ENCODE peak calls at places on chromosomes 4 and X, in seven cellular contexts. C is SW 1271; O is cardiac fibroblast; M is non-pigmented ciliary epithelial cell; A is NCI-H1092; V is stimulated activated CD8-positive, alpha-beta memory T cell treated with anti-CD3 and anti-CD28 coated beads, Interleukin-2, amount 100 ng/mL, for 48 hours; I is NCI-H2081. F is an unnamed sample.

GRCh38 chr4:2330119-2331042 is 68.5 kb upstream of the MXD4 start:
- DNase-seq in C (peak; percentile 38), O (peak; percentile 82), M (peak; percentile 60), A (no peak), V (no peak), I (no peak), F (no peak)

GRCh38 chrX:12984629-12985303 is 9.9 kb downstream of the TMSB4X start:
- DNase-seq in C (no peak), O (peak; percentile 52), M (no peak), A (no peak), V (no peak), I (peak; percentile 56), F (no peak)

GRCh38 chr4:184423003-184423686 is 51.2 kb downstream of the IRF2 start:
- DNase-seq in C (no peak), O (no peak), M (no peak), A (no peak), V (no peak), I (no peak), F (no peak)

GRCh38 chrX:107480272-107480671 is 30.8 kb downstream of the FRMPD3 start:
- DNase-seq in C (no peak), O (no peak), M (no peak), A (no peak), V (no peak), I (no peak), F (no peak)

GRCh38 chr4:155496294-155496626 is 119.5 kb upstream of the MAP9 start:
- DNase-seq in C (no peak), O (no peak), M (no peak), A (no peak), V (no peak), I (no peak), F (no peak)

GRCh38 chr4:92172203-92172602 is 131.6 kb upstream of the GRID2 start:
- DNase-seq in C (no peak), O (peak; percentile 3), M (no peak), A (no peak), V (no peak), I (no peak), F (no peak)

GRCh38 chr4:26197018-26197779 is 123.6 kb upstream of the RBPJ start:
- DNase-seq in C (peak; percentile 98), O (peak; percentile 64), M (peak; percentile 79), A (no peak), V (peak; percentile 58), I (no peak), F (peak; percentile 42)

GRCh38 chr4:1236103-1236641 is 12.8 kb downstream of the CTBP1 start:
- DNase-seq in C (no peak), O (no peak), M (no peak), A (no peak), V (no peak), I (no peak), F (peak; percentile 21)

GRCh38 chrX:3663576-3664290 is 49.7 kb downstream of the PRKX start:
- DNase-seq in C (no peak), O (no peak), M (no peak), A (no peak), V (no peak), I (no peak), F (no peak)

GRCh38 chrX:115690554-115691216 is 129.7 kb downstream of the PLS3 start:
- DNase-seq in C (peak; percentile 19), O (peak; percentile 89), M (peak; percentile 57), A (peak; percentile 21), V (peak; percentile 2), I (peak; percentile 83), F (peak; percentile 7)

GRCh38 chrX:69298466-69299140 is 133.3 kb upstream of the PJA1 start:
- DNase-seq in C (no peak), O (peak; percentile 45), M (no peak), A (no peak), V (no peak), I (no peak), F (no peak)

GRCh38 chr4:121551271-121551670 is 145.5 kb downstream of the ANXA5 start:
- DNase-seq in C (no peak), O (no peak), M (no peak), A (no peak), V (no peak), I (no peak), F (no peak)

GRCh38 chr4:19756661-19757060 is 495.0 kb upstream of the SLIT2 start:
- DNase-seq in C (no peak), O (peak; percentile 13), M (no peak), A (no peak), V (no peak), I (no peak), F (no peak)

GRCh38 chrX:139932901-139933796 is at the start of gene ATP11C:
- DNase-seq in C (peak; percentile 66), O (peak; percentile 90), M (peak; percentile 47), A (peak; percentile 26), V (peak; percentile 59), I (peak; percentile 64), F (peak; percentile 46)

GRCh38 chrX:10004832-10005475 is 37.8 kb downstream of the CLDN34 start:
- DNase-seq in C (no peak), O (no peak), M (no peak), A (no peak), V (no peak), I (no peak), F (no peak)

GRCh38 chr4:159046683-159047082 is 56.2 kb upstream of the RAPGEF2 start:
- DNase-seq in C (no peak), O (no peak), M (no peak), A (no peak), V (no peak), I (no peak), F (no peak)

GRCh38 chr4:22268350-22269025 is 247.4 kb downstream of the ADGRA3 start:
- DNase-seq in C (no peak), O (no peak), M (no peak), A (no peak), V (no peak), I (no peak), F (no peak)

F was measured in GM12891.